ENCODE peak calls at places on chromosome 18, in six cellular contexts. K is nucleus accumbens; B is activated effector memory CD4-positive, alpha-beta T cell treated with anti-CD3 and anti-CD28 coated beads, Interleukin-2, amount 50 U/mL, for 16 hours; T is stimulated activated CD8-positive, alpha-beta memory T cell treated with anti-CD3 and anti-CD28 coated beads, Interleukin-15, amount 100 ng/mL, for 24 hours; S is OCI-LY7; R is DMS153. L is an unnamed sample.

GRCh38 chr18:31427010-31427409 is 20.5 kb upstream of the DSG3 start:
- DNase-seq in K (no peak), B (no peak), T (no peak), S (no peak), R (no peak), L (no peak)

GRCh38 chr18:48800479-48800876 is 150.3 kb downstream of the SMAD7 start:
- DNase-seq in K (no peak), B (peak; percentile 47), T (no peak), S (no peak), R (no peak), L (no peak)

GRCh38 chr18:58991127-58991798 is 126.6 kb downstream of the ZNF532 start:
- DNase-seq in K (no peak), B (no peak), T (no peak), S (no peak), R (no peak), L (no peak)

GRCh38 chr18:32754508-32755263 is 18.1 kb downstream of the KLHL14 start:
- DNase-seq in K (no peak), B (no peak), T (no peak), S (no peak), R (no peak), L (no peak)

GRCh38 chr18:36933552-36933951 is 104.6 kb downstream of the KIAA1328 start:
- DNase-seq in K (no peak), B (no peak), T (no peak), S (no peak), R (no peak), L (no peak)

GRCh38 chr18:62730926-62731325 is 15.6 kb downstream of the PHLPP1 start:
- DNase-seq in K (no peak), B (no peak), T (no peak), S (no peak), R (no peak), L (no peak)

GRCh38 chr18:61900504-61901281 is 7.9 kb upstream of the RNF152 start:
- DNase-seq in K (no peak), B (no peak), T (no peak), S (no peak), R (no peak), L (no peak)

GRCh38 chr18:58216071-58216471 is 172.0 kb downstream of the NEDD4L start:
- DNase-seq in K (no peak), B (no peak), T (no peak), S (no peak), R (no peak), L (no peak)